ENCODE peak calls at places on chromosomes 13 and 19, in ten cellular contexts. D is colonic mucosa, J is pancreas, O is psoas muscle, Y is lung, C is GM23338, M is astrocyte, Z is tibial artery, V is spleen, A is tibial nerve. G is an unnamed sample.

GRCh38 chr19:12484371-12485322 is at the start of gene ZNF709:
- DNase-seq in D (peak; percentile 96), J (peak; percentile 90), O (peak; percentile 93), Y (peak; percentile 91), C (peak; percentile 97), M (peak; percentile 63), Z (peak; percentile 94), V (peak; percentile 94), A (peak; percentile 82), G (peak; percentile 45)

GRCh38 chr19:10390652-10391286 is 10.4 kb upstream of the TYK2 start:
- DNase-seq in D (peak; percentile 80), J (peak; percentile 70), O (peak; percentile 72), Y (peak; percentile 77), C (peak; percentile 92), M (peak; percentile 36), Z (peak; percentile 80), V (peak; percentile 84), A (peak; percentile 48), G (no peak)

GRCh38 chr13:21739771-21740170 is 68.9 kb downstream of the FGF9 start:
- DNase-seq in D (no peak), J (no peak), O (no peak), Y (no peak), C (no peak), M (no peak), Z (no peak), V (no peak), A (no peak), G (no peak)

GRCh38 chr13:111152836-111153235 is 37.7 kb downstream of the ARHGEF7 start:
- DNase-seq in D (peak; percentile 34), J (no peak), O (no peak), Y (no peak), C (peak; percentile 17), M (peak; percentile 2), Z (no peak), V (no peak), A (no peak), G (no peak)

GRCh38 chr13:20057214-20057613 is 98.7 kb downstream of the ZMYM2 start:
- DNase-seq in D (no peak), J (no peak), O (no peak), Y (no peak), C (no peak), M (no peak), Z (no peak), V (no peak), A (no peak), G (no peak)

GRCh38 chr13:32330438-32330837 is 15.1 kb downstream of the BRCA2 start:
- DNase-seq in D (no peak), J (no peak), O (no peak), Y (no peak), C (no peak), M (peak; percentile 29), Z (no peak), V (no peak), A (no peak), G (peak; percentile 49)

GRCh38 chr19:7795555-7796161 is 32.6 kb downstream of the CLEC4M start:
- DNase-seq in D (no peak), J (no peak), O (no peak), Y (no peak), C (no peak), M (no peak), Z (no peak), V (no peak), A (no peak), G (no peak)

GRCh38 chr13:24877531-24877930 is 113.6 kb downstream of the RNF17 start:
- DNase-seq in D (no peak), J (no peak), O (no peak), Y (no peak), C (no peak), M (no peak), Z (no peak), V (no peak), A (no peak), G (no peak)

GRCh38 chr19:4057913-4058695 is 8.6 kb downstream of the ZBTB7A start:
- DNase-seq in D (peak; percentile 84), J (peak; percentile 79), O (peak; percentile 97), Y (peak; percentile 92), C (peak; percentile 1), M (peak; percentile 76), Z (peak; percentile 98), V (peak; percentile 88), A (peak; percentile 80), G (peak; percentile 47)

GRCh38 chr13:111555268-111555633 is 234.8 kb downstream of the TEX29 start:
- DNase-seq in D (no peak), J (no peak), O (no peak), Y (no peak), C (no peak), M (no peak), Z (no peak), V (peak; percentile 34), A (no peak), G (no peak)

GRCh38 chr19:33470686-33471085 is 50.9 kb downstream of the PEPD start:
- DNase-seq in D (no peak), J (no peak), O (no peak), Y (no peak), C (no peak), M (no peak), Z (peak; percentile 42), V (peak; percentile 12), A (no peak), G (no peak)

GRCh38 chr13:37868691-37869505 is 674 bp downstream of the TRPC4 start:
- DNase-seq in D (no peak), J (no peak), O (no peak), Y (no peak), C (peak; percentile 59), M (peak; percentile 51), Z (peak; percentile 51), V (no peak), A (no peak), G (no peak)

GRCh38 chr19:31253816-31254551 is 95.3 kb downstream of the TSHZ3 start:
- DNase-seq in D (no peak), J (no peak), O (no peak), Y (no peak), C (no peak), M (peak; percentile 47), Z (no peak), V (no peak), A (no peak), G (no peak)

GRCh38 chr13:100156786-100157185 is 67.9 kb downstream of the PCCA start:
- DNase-seq in D (no peak), J (no peak), O (no peak), Y (no peak), C (no peak), M (peak; percentile 57), Z (no peak), V (no peak), A (no peak), G (no peak)

GRCh38 chr19:2888739-2889224 is 11.9 kb upstream of the ZNF57 start:
- DNase-seq in D (no peak), J (peak; percentile 67), O (peak; percentile 67), Y (no peak), C (peak; percentile 64), M (no peak), Z (peak; percentile 66), V (peak; percentile 91), A (no peak), G (no peak)
- H3K4me3 ChIP-seq in D (no peak overlapping the region), J (no peak overlapping the region), O (peak overlapping the region; percentile 30), Y (peak overlapping the region; percentile 10), C (no peak overlapping the region), M (no peak overlapping the region), Z (peak overlapping the region; percentile 41), V (peak overlapping the region; percentile 19), A (peak overlapping the region; percentile 50), G (peak overlapping the region; percentile 22)

DNA sequence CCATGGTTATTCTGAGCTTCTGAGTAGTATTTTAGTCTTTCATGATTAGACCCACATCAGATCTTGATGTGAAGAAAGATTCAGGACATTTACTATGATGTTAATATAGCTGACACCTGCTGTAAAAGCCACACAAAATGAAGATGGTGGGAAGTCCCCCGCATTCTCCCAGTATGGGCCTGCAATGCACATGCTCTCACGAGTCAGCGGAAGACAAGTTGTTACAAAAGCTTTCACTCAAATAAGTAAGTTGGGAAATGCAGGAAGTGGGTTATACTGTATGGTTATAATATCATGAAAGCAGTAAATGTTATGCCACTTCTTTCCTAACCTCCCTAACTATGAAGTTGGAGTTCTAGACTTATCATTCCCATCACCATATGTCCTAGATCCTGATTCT is 171.9 kb downstream of the KLF5 start:
- DNase-seq in D (no peak), J (no peak), O (no peak), Y (no peak), C (no peak), M (no peak), Z (no peak), V (no peak), A (no peak), G (no peak)
- TF ChIP-seq CTCF in D (no peak), J (no peak), O (no peak), Y (no peak), C (no peak), M (no peak), Z (no peak), V (no peak), A (no peak), G (no peak)

DNA sequence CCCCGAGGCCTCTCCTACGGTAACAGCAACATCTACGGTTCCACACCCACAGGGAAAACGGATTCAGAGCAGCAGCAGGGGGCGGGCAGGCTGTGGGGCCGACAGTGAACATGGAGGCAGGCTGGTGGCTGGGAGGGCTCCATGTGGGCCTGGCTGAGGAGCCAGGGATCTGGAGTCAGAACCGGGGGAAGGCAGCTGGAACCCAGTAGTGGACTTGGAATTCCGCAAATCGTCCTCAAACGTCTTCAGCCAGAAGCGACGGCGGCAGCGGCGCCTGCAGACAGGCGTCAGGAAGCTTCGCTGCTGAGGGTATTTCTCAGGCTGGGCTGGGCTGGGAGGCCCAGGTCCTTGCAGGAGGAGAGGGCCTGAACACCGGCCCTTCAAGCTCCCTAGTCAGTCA is 1.8 kb downstream of the TMEM86B start:
- DNase-seq in D (no peak), J (no peak), O (peak; percentile 8), Y (no peak), C (no peak), M (no peak), Z (no peak), V (no peak), A (no peak), G (no peak)
- H3K36me3 ChIP-seq in D (peaks cover 13% of the 10 kb centered on the region), J (peaks cover 11% of the 10 kb centered on the region), O (peaks cover 51% of the 10 kb centered on the region), Y (peaks cover 10% of the 10 kb centered on the region), C (no peaks in the 10 kb centered on the region), M (no peaks in the 10 kb centered on the region), Z (peaks cover 48% of the 10 kb centered on the region), V (peaks cover 5% of the 10 kb centered on the region), A (no peaks in the 10 kb centered on the region), G (peaks cover 27% of the 10 kb centered on the region)

GRCh38 chr19:27865927-27866777 is 1346.8 kb downstream of the UQCRFS1 start:
- DNase-seq in D (no peak), J (no peak), O (no peak), Y (no peak), C (no peak), M (no peak), Z (no peak), V (no peak), A (no peak), G (no peak)
- H3K4me3 ChIP-seq in D (no peak overlapping the region), J (no peak overlapping the region), O (no peak overlapping the region), Y (no peak overlapping the region), C (no peak overlapping the region), M (no peak overlapping the region), Z (no peak overlapping the region), V (no peak overlapping the region), A (no peak overlapping the region), G (no peak overlapping the region)

G was measured in BJ.